ENCODE peak calls at places on chromosomes 11 and 22, in four cellular contexts. X is memory B cell; T is Ammon's horn; U is stimulated activated CD4-positive, alpha-beta T cell treated with anti-CD3 and anti-CD28 coated beads, Interleukin-12 subunit alpha, Interleukin-12 subunit beta, amount 100 ng/mL, for 48 hours. I is an unnamed sample.

GRCh38 chr22:41842996-41843970 is 10.4 kb downstream of the SREBF2 start:
- DNase-seq in X (no peak), T (no peak), U (no peak), I (no peak)

GRCh38 chr11:74031310-74031676 is 22.4 kb upstream of the UCP3 start:
- DNase-seq in X (no peak), T (no peak), U (no peak), I (no peak)

GRCh38 chr22:40345801-40346177 is 511 bp upstream of the ADSL start:
- DNase-seq in X (peak), T (no peak), U (no peak), I (peak)

GRCh38 chr11:8228206-8228605 is 35.5 kb downstream of the LMO1 start:
- DNase-seq in X (no peak), T (no peak), U (no peak), I (no peak)

GRCh38 chr11:58919561-58919960 is 19.7 kb upstream of the GLYATL1 start:
- DNase-seq in X (no peak), T (no peak), U (no peak), I (no peak)

GRCh38 chr22:40177738-40178416 is at the start of gene TNRC6B:
- DNase-seq in X (peak), T (peak), U (peak), I (peak)

GRCh38 chr22:46336119-46337078 is 885 bp downstream of the TRMU start:
- DNase-seq in X (no peak), T (no peak), U (no peak), I (no peak)

GRCh38 chr11:14722507-14722906 is 78.9 kb downstream of the PDE3B start:
- DNase-seq in X (no peak), T (no peak), U (no peak), I (no peak)

I was measured in stimulated activated naive B cell treated with anti-CD40 and anti-IgM and Interleukin-4, amounts not matched to agents 10 μg/mL and 1 μg/mL and 100 μg/mL, for 72 hours.